ENCODE peak calls at places on chromosomes 2 and 18, in five cellular contexts. One of them, this sample, is unnamed.
A peak's percentile ranks its signal among the peaks of the same experiment; 100 is the strongest.

GRCh38 chr2:194765723-194766122 is 891.3 kb upstream of the SLC39A10 start:
- DNase-seq in K562: no peak
- DNase-seq in GM23338: peak; percentile 11
- DNase-seq in prostate gland: no peak
- DNase-seq in HCT116: no peak
- DNase-seq in this sample: no peak

GRCh38 chr2:230680463-230681195 is 32.0 kb upstream of the CAB39 start:
- DNase-seq in prostate gland: no peak
- DNase-seq in GM23338: no peak
- DNase-seq in HCT116: no peak
- DNase-seq in K562: no peak
- DNase-seq in this sample: no peak

GRCh38 chr2:86417961-86418360 is 23.2 kb upstream of the KDM3A start:
- DNase-seq in prostate gland: no peak
- DNase-seq in K562: no peak
- DNase-seq in HCT116: no peak
- DNase-seq in GM23338: no peak
- DNase-seq in this sample: no peak

GRCh38 chr2:235642446-235643107 is 148.7 kb downstream of the AGAP1 start:
- DNase-seq in prostate gland: no peak
- DNase-seq in GM23338: peak; percentile 34
- DNase-seq in K562: no peak
- DNase-seq in HCT116: no peak
- DNase-seq in this sample: no peak

GRCh38 chr18:55821219-55821618 is 233.2 kb upstream of the TCF4 start:
- DNase-seq in GM23338: no peak
- DNase-seq in HCT116: no peak
- DNase-seq in prostate gland: no peak
- DNase-seq in K562: no peak
- DNase-seq in this sample: no peak

GRCh38 chr18:1663879-1664705 is 759.4 kb downstream of the ADCYAP1 start:
- DNase-seq in GM23338: peak; percentile 89
- DNase-seq in prostate gland: no peak
- DNase-seq in K562: peak; percentile 35
- DNase-seq in HCT116: peak; percentile 32
- DNase-seq in this sample: peak; percentile 7

GRCh38 chr2:46493971-46494250 is 14.5 kb downstream of the TMEM247 start:
- DNase-seq in K562: no peak
- DNase-seq in prostate gland: no peak
- DNase-seq in GM23338: peak; percentile 44
- DNase-seq in HCT116: no peak
- DNase-seq in this sample: no peak

GRCh38 chr2:191521608-191522208 is 156.2 kb upstream of the NABP1 start:
- DNase-seq in HCT116: peak; percentile 26
- DNase-seq in GM23338: peak; percentile 44
- DNase-seq in prostate gland: no peak
- DNase-seq in K562: peak; percentile 24
- DNase-seq in this sample: peak; percentile 51

GRCh38 chr18:63155169-63155852 is 164.3 kb downstream of the BCL2 start:
- DNase-seq in K562: peak; percentile 56
- DNase-seq in HCT116: peak; percentile 62
- DNase-seq in GM23338: peak; percentile 92
- DNase-seq in prostate gland: peak; percentile 57
- DNase-seq in this sample: peak; percentile 41

GRCh38 chr2:127277028-127277427 is 16.9 kb downstream of the ERCC3 start:
- DNase-seq in K562: no peak
- DNase-seq in GM23338: no peak
- DNase-seq in prostate gland: no peak
- DNase-seq in HCT116: no peak
- DNase-seq in this sample: no peak

GRCh38 chr2:120289221-120289906 is 36.7 kb downstream of the RALB start:
- DNase-seq in GM23338: peak; percentile 70
- DNase-seq in K562: no peak
- DNase-seq in HCT116: no peak
- DNase-seq in prostate gland: no peak
- DNase-seq in this sample: no peak

GRCh38 chr2:19292007-19292406 is 66.4 kb downstream of the OSR1 start:
- DNase-seq in K562: no peak
- DNase-seq in GM23338: no peak
- DNase-seq in HCT116: no peak
- DNase-seq in prostate gland: no peak
- DNase-seq in this sample: no peak

GRCh38 chr2:109609352-109610024 is 4.3 kb downstream of the SEPTIN10 start:
- DNase-seq in GM23338: peak; percentile 27
- DNase-seq in K562: no peak
- DNase-seq in prostate gland: no peak
- DNase-seq in HCT116: peak; percentile 62
- DNase-seq in this sample: no peak

GRCh38 chr2:62944362-62944761 is 106.3 kb upstream of the OTX1 start:
- DNase-seq in prostate gland: no peak
- DNase-seq in HCT116: no peak
- DNase-seq in GM23338: no peak
- DNase-seq in K562: no peak
- DNase-seq in this sample: no peak

GRCh38 chr2:218217366-218218309 is 649 bp downstream of the ARPC2 start:
- DNase-seq in prostate gland: peak; percentile 39
- DNase-seq in GM23338: peak; percentile 68
- DNase-seq in HCT116: no peak
- DNase-seq in K562: no peak
- DNase-seq in this sample: no peak

GRCh38 chr2:2848621-2849443 is 517.8 kb upstream of the MYT1L start:
- DNase-seq in prostate gland: no peak
- DNase-seq in GM23338: no peak
- DNase-seq in HCT116: no peak
- DNase-seq in K562: no peak
- DNase-seq in this sample: no peak

GRCh38 chr2:187338679-187339121 is 109.4 kb downstream of the CALCRL start:
- DNase-seq in HCT116: no peak
- DNase-seq in GM23338: peak; percentile 6
- DNase-seq in K562: no peak
- DNase-seq in prostate gland: no peak
- DNase-seq in this sample: no peak

GRCh38 chr2:1287427-1287826 is 125.8 kb upstream of the TPO start:
- DNase-seq in HCT116: no peak
- DNase-seq in prostate gland: no peak
- DNase-seq in GM23338: no peak
- DNase-seq in K562: no peak
- DNase-seq in this sample: no peak

GRCh38 chr2:153864022-153864421 is 7.7 kb upstream of the GALNT13 start:
- DNase-seq in GM23338: peak; percentile 2
- DNase-seq in HCT116: no peak
- DNase-seq in K562: no peak
- DNase-seq in prostate gland: no peak
- DNase-seq in this sample: no peak

GRCh38 chr2:109494842-109495241 is 118.9 kb downstream of the SEPTIN10 start:
- DNase-seq in GM23338: no peak
- DNase-seq in HCT116: no peak
- DNase-seq in K562: no peak
- DNase-seq in prostate gland: no peak
- DNase-seq in this sample: no peak

GRCh38 chr18:40494603-40495002 is 1460.4 kb upstream of the PIK3C3 start:
- DNase-seq in prostate gland: no peak
- DNase-seq in K562: no peak
- DNase-seq in GM23338: no peak
- DNase-seq in HCT116: no peak
- DNase-seq in this sample: no peak

GRCh38 chr2:56168163-56168562 is 15.6 kb upstream of the CCDC85A start:
- DNase-seq in GM23338: no peak
- DNase-seq in prostate gland: no peak
- DNase-seq in HCT116: no peak
- DNase-seq in K562: no peak
- DNase-seq in this sample: no peak

GRCh38 chr2:102251042-102251848 is 60.1 kb upstream of the IL1RL1 start:
- DNase-seq in prostate gland: no peak
- DNase-seq in GM23338: peak; percentile 83
- DNase-seq in K562: peak; percentile 25
- DNase-seq in HCT116: no peak
- DNase-seq in this sample: no peak

GRCh38 chr2:202278036-202278760 is 12.6 kb downstream of the NOP58 start:
- DNase-seq in HCT116: no peak
- DNase-seq in K562: no peak
- DNase-seq in GM23338: no peak
- DNase-seq in prostate gland: no peak
- DNase-seq in this sample: no peak

GRCh38 chr2:96324716-96325037 is 440 bp upstream of the ITPRIPL1 start:
- DNase-seq in K562: no peak
- DNase-seq in GM23338: no peak
- DNase-seq in prostate gland: no peak
- DNase-seq in HCT116: no peak
- DNase-seq in this sample: no peak

GRCh38 chr2:96326564-96326963 is 1.4 kb downstream of the ITPRIPL1 start:
- DNase-seq in HCT116: no peak
- DNase-seq in prostate gland: no peak
- DNase-seq in K562: no peak
- DNase-seq in GM23338: no peak
- DNase-seq in this sample: no peak

GRCh38 chr2:96323849-96324248 is 1.3 kb upstream of the ITPRIPL1 start:
- DNase-seq in GM23338: no peak
- DNase-seq in HCT116: no peak
- DNase-seq in K562: no peak
- DNase-seq in prostate gland: no peak
- DNase-seq in this sample: no peak

GRCh38 chr2:96325884-96326255 is 753 bp downstream of the ITPRIPL1 start:
- DNase-seq in K562: no peak
- DNase-seq in HCT116: no peak
- DNase-seq in prostate gland: no peak
- DNase-seq in GM23338: no peak
- DNase-seq in this sample: no peak

DNA sequence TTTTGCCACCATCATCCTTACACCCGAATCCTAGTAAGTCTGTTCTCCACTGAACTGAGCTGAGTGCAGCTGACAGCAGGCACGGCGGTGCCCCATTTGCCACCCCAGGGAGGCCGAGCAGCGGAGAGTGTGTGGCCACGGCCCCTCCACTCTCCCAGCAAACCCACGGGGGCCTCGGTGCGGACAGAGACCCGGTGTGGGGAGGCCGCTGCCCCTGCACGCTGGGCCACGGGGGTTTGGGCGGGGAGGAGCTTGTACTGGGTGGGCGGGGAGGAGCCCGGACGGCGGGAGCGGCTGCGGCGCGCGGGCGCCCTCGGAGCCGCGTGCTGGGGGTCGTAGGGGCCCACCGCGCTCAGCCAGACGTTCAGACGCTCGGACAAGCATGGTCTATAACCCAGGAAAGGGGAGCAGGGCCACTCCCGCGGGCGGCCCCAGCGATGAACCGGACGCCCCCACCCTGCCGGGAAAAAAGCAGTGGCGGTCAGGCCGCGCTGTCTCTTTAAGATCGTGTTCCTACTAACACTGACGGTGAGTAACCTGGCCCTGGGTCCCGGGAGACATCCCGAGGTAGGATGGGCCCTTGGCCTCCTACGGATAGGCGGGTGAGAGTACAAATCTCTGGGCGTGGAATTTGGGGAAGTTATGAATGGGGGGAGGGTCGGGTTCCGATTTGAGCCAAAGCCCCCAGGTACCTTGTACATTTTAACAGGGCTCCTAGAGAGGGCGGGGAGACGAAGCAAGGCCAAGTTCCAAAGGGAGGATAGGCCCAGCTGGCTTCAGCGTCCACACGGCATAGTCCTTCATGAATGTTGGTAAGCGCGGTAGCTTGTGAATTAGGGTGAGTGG is at the start of gene ITPRIPL1:
- DNase-seq in HCT116: no peak
- DNase-seq in K562: peak; percentile 56
- DNase-seq in GM23338: peak; percentile 69
- DNase-seq in prostate gland: no peak
- DNase-seq in this sample: no peak
- TF ChIP-seq POLR2AphosphoS5 in HCT116: peak; percentile 35
- TF ChIP-seq POLR2AphosphoS5 in K562: no peak
- TF ChIP-seq POLR2AphosphoS5 in GM23338: peak; percentile 62
- TF ChIP-seq POLR2AphosphoS5 in prostate gland: no peak
- TF ChIP-seq POLR2AphosphoS5 in this sample: no peak

GRCh38 chr2:43426305-43427031 is 169.4 kb downstream of the THADA start:
- DNase-seq in HCT116: peak; percentile 96
- DNase-seq in prostate gland: peak; percentile 91
- DNase-seq in K562: peak; percentile 67
- DNase-seq in GM23338: no peak
- DNase-seq in this sample: no peak
- TF ChIP-seq POLR2AphosphoS5 in HCT116: peak; percentile 68
- TF ChIP-seq POLR2AphosphoS5 in prostate gland: peak; percentile 96
- TF ChIP-seq POLR2AphosphoS5 in K562: peak; percentile 65
- TF ChIP-seq POLR2AphosphoS5 in GM23338: no peak
- TF ChIP-seq POLR2AphosphoS5 in this sample: no peak

GRCh38 chr2:236662231-236663160 is 92.9 kb downstream of the ACKR3 start:
- DNase-seq in GM23338: no peak
- DNase-seq in K562: no peak
- DNase-seq in prostate gland: no peak
- DNase-seq in HCT116: no peak
- DNase-seq in this sample: no peak

GRCh38 chr2:236664131-236664530 is 94.5 kb downstream of the ACKR3 start:
- DNase-seq in GM23338: no peak
- DNase-seq in HCT116: no peak
- DNase-seq in prostate gland: no peak
- DNase-seq in K562: no peak
- DNase-seq in this sample: no peak

GRCh38 chr2:236665130-236665529 is 95.5 kb downstream of the ACKR3 start:
- DNase-seq in GM23338: no peak
- DNase-seq in prostate gland: no peak
- DNase-seq in K562: no peak
- DNase-seq in HCT116: no peak
- DNase-seq in this sample: no peak

GRCh38 chr2:236663267-236663666 is 93.6 kb downstream of the ACKR3 start:
- DNase-seq in K562: no peak
- DNase-seq in HCT116: no peak
- DNase-seq in prostate gland: no peak
- DNase-seq in GM23338: no peak
- DNase-seq in this sample: no peak

DNA sequence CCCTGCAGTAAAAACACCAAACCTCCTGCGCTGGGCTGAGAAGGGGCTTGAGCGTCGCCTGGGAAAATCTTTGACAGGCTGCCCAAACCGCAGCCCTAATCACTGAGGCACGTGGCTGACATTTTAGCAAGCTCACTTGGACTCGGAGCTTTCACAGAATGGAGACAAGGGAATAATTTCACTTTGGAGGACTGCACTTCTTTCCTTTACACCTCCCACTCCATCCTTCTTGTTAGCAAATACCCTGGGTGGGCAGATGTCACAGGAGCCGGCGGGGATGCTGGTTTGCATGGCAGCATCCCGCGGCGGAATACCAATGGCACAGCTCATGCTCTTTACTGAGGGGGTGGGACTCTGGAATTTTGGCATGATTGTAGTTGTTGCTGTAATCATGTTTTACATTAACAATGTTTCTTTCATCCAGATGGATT is 94.1 kb downstream of the ACKR3 start:
- DNase-seq in prostate gland: no peak
- DNase-seq in HCT116: no peak
- DNase-seq in GM23338: no peak
- DNase-seq in K562: no peak
- DNase-seq in this sample: no peak
- TF ChIP-seq POLR2AphosphoS5 in prostate gland: no peak
- TF ChIP-seq POLR2AphosphoS5 in HCT116: no peak
- TF ChIP-seq POLR2AphosphoS5 in GM23338: no peak
- TF ChIP-seq POLR2AphosphoS5 in K562: no peak
- TF ChIP-seq POLR2AphosphoS5 in this sample: no peak

GRCh38 chr2:164773635-164774034 is 68.0 kb downstream of the COBLL1 start:
- DNase-seq in K562: no peak
- DNase-seq in prostate gland: no peak
- DNase-seq in HCT116: no peak
- DNase-seq in GM23338: no peak
- DNase-seq in this sample: no peak
- TF ChIP-seq POLR2AphosphoS5 in K562: no peak
- TF ChIP-seq POLR2AphosphoS5 in prostate gland: peak; percentile 18
- TF ChIP-seq POLR2AphosphoS5 in HCT116: no peak
- TF ChIP-seq POLR2AphosphoS5 in GM23338: no peak
- TF ChIP-seq POLR2AphosphoS5 in this sample: no peak